ENCODE peak calls at places on chromosomes 16 and 17, in seven cellular contexts. One of them, this sample, is unnamed.

GRCh38 chr16:71542377-71542776 is 16.2 kb downstream of the CHST4 start:
- DNase-seq in GM04504: no peak
- DNase-seq in activated T-cell treated with anti-CD3 and anti-CD28 coated beads for 4 hours: peak
- DNase-seq in cardiac muscle cell: peak
- DNase-seq in NCI-H1105 treated with DMSO at 0.1 percent for 48 hours: no peak
- DNase-seq in body of pancreas: peak
- DNase-seq in CD4-positive, CD25-positive, alpha-beta regulatory T cell: peak
- DNase-seq in this sample: no peak

GRCh38 chr16:88350922-88351321 is 31.8 kb upstream of the ZNF469 start:
- DNase-seq in GM04504: no peak
- DNase-seq in activated T-cell treated with anti-CD3 and anti-CD28 coated beads for 4 hours: no peak
- DNase-seq in cardiac muscle cell: no peak
- DNase-seq in NCI-H1105 treated with DMSO at 0.1 percent for 48 hours: no peak
- DNase-seq in body of pancreas: no peak
- DNase-seq in CD4-positive, CD25-positive, alpha-beta regulatory T cell: no peak
- DNase-seq in this sample: no peak

GRCh38 chr16:73052441-73053030 is 4.6 kb upstream of the ZFHX3 start:
- DNase-seq in GM04504: no peak
- DNase-seq in activated T-cell treated with anti-CD3 and anti-CD28 coated beads for 4 hours: no peak
- DNase-seq in cardiac muscle cell: no peak
- DNase-seq in NCI-H1105 treated with DMSO at 0.1 percent for 48 hours: no peak
- DNase-seq in body of pancreas: no peak
- DNase-seq in CD4-positive, CD25-positive, alpha-beta regulatory T cell: no peak
- DNase-seq in this sample: no peak

GRCh38 chr17:17783825-17784598 is 52.8 kb downstream of the SREBF1 start:
- DNase-seq in GM04504: no peak
- DNase-seq in activated T-cell treated with anti-CD3 and anti-CD28 coated beads for 4 hours: no peak
- DNase-seq in cardiac muscle cell: peak
- DNase-seq in NCI-H1105 treated with DMSO at 0.1 percent for 48 hours: peak
- DNase-seq in body of pancreas: peak
- DNase-seq in CD4-positive, CD25-positive, alpha-beta regulatory T cell: peak
- DNase-seq in this sample: no peak

GRCh38 chr16:57013268-57013667 is 23.9 kb downstream of the NLRC5 start:
- DNase-seq in GM04504: no peak
- DNase-seq in activated T-cell treated with anti-CD3 and anti-CD28 coated beads for 4 hours: no peak
- DNase-seq in cardiac muscle cell: no peak
- DNase-seq in NCI-H1105 treated with DMSO at 0.1 percent for 48 hours: no peak
- DNase-seq in body of pancreas: no peak
- DNase-seq in CD4-positive, CD25-positive, alpha-beta regulatory T cell: no peak
- DNase-seq in this sample: no peak

GRCh38 chr16:50696575-50697420 is 3.4 kb downstream of the NOD2 start:
- DNase-seq in GM04504: peak
- DNase-seq in activated T-cell treated with anti-CD3 and anti-CD28 coated beads for 4 hours: no peak
- DNase-seq in cardiac muscle cell: no peak
- DNase-seq in NCI-H1105 treated with DMSO at 0.1 percent for 48 hours: no peak
- DNase-seq in body of pancreas: peak
- DNase-seq in CD4-positive, CD25-positive, alpha-beta regulatory T cell: peak
- DNase-seq in this sample: peak

GRCh38 chr16:81636298-81636960 is 142.7 kb upstream of the PLCG2 start:
- DNase-seq in GM04504: no peak
- DNase-seq in activated T-cell treated with anti-CD3 and anti-CD28 coated beads for 4 hours: no peak
- DNase-seq in cardiac muscle cell: no peak
- DNase-seq in NCI-H1105 treated with DMSO at 0.1 percent for 48 hours: no peak
- DNase-seq in body of pancreas: no peak
- DNase-seq in CD4-positive, CD25-positive, alpha-beta regulatory T cell: no peak
- DNase-seq in this sample: no peak

GRCh38 chr17:46771601-46772012 is 46.9 kb downstream of the WNT3 start:
- DNase-seq in GM04504: no peak
- DNase-seq in activated T-cell treated with anti-CD3 and anti-CD28 coated beads for 4 hours: no peak
- DNase-seq in cardiac muscle cell: peak
- DNase-seq in NCI-H1105 treated with DMSO at 0.1 percent for 48 hours: no peak
- DNase-seq in body of pancreas: peak
- DNase-seq in CD4-positive, CD25-positive, alpha-beta regulatory T cell: no peak
- DNase-seq in this sample: no peak

GRCh38 chr16:83781-84615 is 6.0 kb downstream of the MPG start:
- DNase-seq in GM04504: no peak
- DNase-seq in activated T-cell treated with anti-CD3 and anti-CD28 coated beads for 4 hours: no peak
- DNase-seq in cardiac muscle cell: no peak
- DNase-seq in NCI-H1105 treated with DMSO at 0.1 percent for 48 hours: peak
- DNase-seq in body of pancreas: no peak
- DNase-seq in CD4-positive, CD25-positive, alpha-beta regulatory T cell: peak
- DNase-seq in this sample: no peak

GRCh38 chr16:84519855-84520254 is 15.4 kb upstream of the MEAK7 start:
- DNase-seq in GM04504: no peak
- DNase-seq in activated T-cell treated with anti-CD3 and anti-CD28 coated beads for 4 hours: no peak
- DNase-seq in cardiac muscle cell: no peak
- DNase-seq in NCI-H1105 treated with DMSO at 0.1 percent for 48 hours: no peak
- DNase-seq in body of pancreas: no peak
- DNase-seq in CD4-positive, CD25-positive, alpha-beta regulatory T cell: no peak
- DNase-seq in this sample: no peak

GRCh38 chr17:50056217-50056960 is 479 bp downstream of the ITGA3 start:
- DNase-seq in GM04504: no peak
- DNase-seq in activated T-cell treated with anti-CD3 and anti-CD28 coated beads for 4 hours: peak
- DNase-seq in cardiac muscle cell: peak
- DNase-seq in NCI-H1105 treated with DMSO at 0.1 percent for 48 hours: peak
- DNase-seq in body of pancreas: peak
- DNase-seq in CD4-positive, CD25-positive, alpha-beta regulatory T cell: peak
- DNase-seq in this sample: no peak

GRCh38 chr17:2612630-2613029 is 19.2 kb downstream of the PAFAH1B1 start:
- DNase-seq in GM04504: no peak
- DNase-seq in activated T-cell treated with anti-CD3 and anti-CD28 coated beads for 4 hours: no peak
- DNase-seq in cardiac muscle cell: no peak
- DNase-seq in NCI-H1105 treated with DMSO at 0.1 percent for 48 hours: no peak
- DNase-seq in body of pancreas: no peak
- DNase-seq in CD4-positive, CD25-positive, alpha-beta regulatory T cell: no peak
- DNase-seq in this sample: no peak

GRCh38 chr16:58462997-58463891 is 36.7 kb upstream of the NDRG4 start:
- DNase-seq in GM04504: no peak
- DNase-seq in activated T-cell treated with anti-CD3 and anti-CD28 coated beads for 4 hours: no peak
- DNase-seq in cardiac muscle cell: peak
- DNase-seq in NCI-H1105 treated with DMSO at 0.1 percent for 48 hours: peak
- DNase-seq in body of pancreas: peak
- DNase-seq in CD4-positive, CD25-positive, alpha-beta regulatory T cell: no peak
- DNase-seq in this sample: no peak

GRCh38 chr17:78820122-78820792 is 20.4 kb downstream of the USP36 start:
- DNase-seq in GM04504: no peak
- DNase-seq in activated T-cell treated with anti-CD3 and anti-CD28 coated beads for 4 hours: no peak
- DNase-seq in cardiac muscle cell: no peak
- DNase-seq in NCI-H1105 treated with DMSO at 0.1 percent for 48 hours: no peak
- DNase-seq in body of pancreas: no peak
- DNase-seq in CD4-positive, CD25-positive, alpha-beta regulatory T cell: no peak
- DNase-seq in this sample: no peak

GRCh38 chr17:51640108-51640622 is 379.8 kb downstream of the UTP18 start:
- DNase-seq in GM04504: no peak
- DNase-seq in activated T-cell treated with anti-CD3 and anti-CD28 coated beads for 4 hours: no peak
- DNase-seq in cardiac muscle cell: no peak
- DNase-seq in NCI-H1105 treated with DMSO at 0.1 percent for 48 hours: no peak
- DNase-seq in body of pancreas: no peak
- DNase-seq in CD4-positive, CD25-positive, alpha-beta regulatory T cell: peak
- DNase-seq in this sample: no peak

GRCh38 chr16:72990003-72990521 is 57.9 kb downstream of the ZFHX3 start:
- DNase-seq in GM04504: peak
- DNase-seq in activated T-cell treated with anti-CD3 and anti-CD28 coated beads for 4 hours: no peak
- DNase-seq in cardiac muscle cell: no peak
- DNase-seq in NCI-H1105 treated with DMSO at 0.1 percent for 48 hours: no peak
- DNase-seq in body of pancreas: peak
- DNase-seq in CD4-positive, CD25-positive, alpha-beta regulatory T cell: no peak
- DNase-seq in this sample: no peak

GRCh38 chr17:4090898-4091297 is 51.9 kb downstream of the ZZEF1 start:
- DNase-seq in GM04504: no peak
- DNase-seq in activated T-cell treated with anti-CD3 and anti-CD28 coated beads for 4 hours: no peak
- DNase-seq in cardiac muscle cell: no peak
- DNase-seq in NCI-H1105 treated with DMSO at 0.1 percent for 48 hours: no peak
- DNase-seq in body of pancreas: no peak
- DNase-seq in CD4-positive, CD25-positive, alpha-beta regulatory T cell: no peak
- DNase-seq in this sample: peak

GRCh38 chr16:86396318-86396882 is 113.9 kb upstream of the FOXF1 start:
- DNase-seq in GM04504: peak
- DNase-seq in activated T-cell treated with anti-CD3 and anti-CD28 coated beads for 4 hours: no peak
- DNase-seq in cardiac muscle cell: no peak
- DNase-seq in NCI-H1105 treated with DMSO at 0.1 percent for 48 hours: no peak
- DNase-seq in body of pancreas: no peak
- DNase-seq in CD4-positive, CD25-positive, alpha-beta regulatory T cell: no peak
- DNase-seq in this sample: no peak

GRCh38 chr16:85428899-85429775 is 184.0 kb upstream of the GSE1 start:
- DNase-seq in GM04504: no peak
- DNase-seq in activated T-cell treated with anti-CD3 and anti-CD28 coated beads for 4 hours: no peak
- DNase-seq in cardiac muscle cell: no peak
- DNase-seq in NCI-H1105 treated with DMSO at 0.1 percent for 48 hours: no peak
- DNase-seq in body of pancreas: peak
- DNase-seq in CD4-positive, CD25-positive, alpha-beta regulatory T cell: no peak
- DNase-seq in this sample: no peak

GRCh38 chr16:55830658-55831294 is 2.1 kb downstream of the CES1 start:
- DNase-seq in GM04504: no peak
- DNase-seq in activated T-cell treated with anti-CD3 and anti-CD28 coated beads for 4 hours: no peak
- DNase-seq in cardiac muscle cell: no peak
- DNase-seq in NCI-H1105 treated with DMSO at 0.1 percent for 48 hours: no peak
- DNase-seq in body of pancreas: no peak
- DNase-seq in CD4-positive, CD25-positive, alpha-beta regulatory T cell: no peak
- DNase-seq in this sample: no peak

GRCh38 chr17:72518810-72519597 is 398.2 kb downstream of the SOX9 start:
- DNase-seq in GM04504: no peak
- DNase-seq in activated T-cell treated with anti-CD3 and anti-CD28 coated beads for 4 hours: no peak
- DNase-seq in cardiac muscle cell: no peak
- DNase-seq in NCI-H1105 treated with DMSO at 0.1 percent for 48 hours: peak
- DNase-seq in body of pancreas: peak
- DNase-seq in CD4-positive, CD25-positive, alpha-beta regulatory T cell: no peak
- DNase-seq in this sample: no peak

GRCh38 chr17:5234645-5235576 is at the start of gene SCIMP:
- DNase-seq in GM04504: no peak
- DNase-seq in activated T-cell treated with anti-CD3 and anti-CD28 coated beads for 4 hours: no peak
- DNase-seq in cardiac muscle cell: no peak
- DNase-seq in NCI-H1105 treated with DMSO at 0.1 percent for 48 hours: no peak
- DNase-seq in body of pancreas: no peak
- DNase-seq in CD4-positive, CD25-positive, alpha-beta regulatory T cell: no peak
- DNase-seq in this sample: no peak

GRCh38 chr17:31211352-31212012 is 85.6 kb downstream of the OMG start:
- DNase-seq in GM04504: no peak
- DNase-seq in activated T-cell treated with anti-CD3 and anti-CD28 coated beads for 4 hours: no peak
- DNase-seq in cardiac muscle cell: no peak
- DNase-seq in NCI-H1105 treated with DMSO at 0.1 percent for 48 hours: no peak
- DNase-seq in body of pancreas: no peak
- DNase-seq in CD4-positive, CD25-positive, alpha-beta regulatory T cell: no peak
- DNase-seq in this sample: no peak

GRCh38 chr17:42388381-42389134 is at the start of gene STAT3:
- DNase-seq in GM04504: peak
- DNase-seq in activated T-cell treated with anti-CD3 and anti-CD28 coated beads for 4 hours: peak
- DNase-seq in cardiac muscle cell: peak
- DNase-seq in NCI-H1105 treated with DMSO at 0.1 percent for 48 hours: peak
- DNase-seq in body of pancreas: peak
- DNase-seq in CD4-positive, CD25-positive, alpha-beta regulatory T cell: peak
- DNase-seq in this sample: peak

GRCh38 chr17:1112875-1113274 is 66.9 kb downstream of the ABR start:
- DNase-seq in GM04504: no peak
- DNase-seq in activated T-cell treated with anti-CD3 and anti-CD28 coated beads for 4 hours: no peak
- DNase-seq in cardiac muscle cell: no peak
- DNase-seq in NCI-H1105 treated with DMSO at 0.1 percent for 48 hours: no peak
- DNase-seq in body of pancreas: no peak
- DNase-seq in CD4-positive, CD25-positive, alpha-beta regulatory T cell: no peak
- DNase-seq in this sample: no peak

GRCh38 chr17:63402808-63403207 is 43.3 kb downstream of the CYB561 start:
- DNase-seq in GM04504: no peak
- DNase-seq in activated T-cell treated with anti-CD3 and anti-CD28 coated beads for 4 hours: no peak
- DNase-seq in cardiac muscle cell: no peak
- DNase-seq in NCI-H1105 treated with DMSO at 0.1 percent for 48 hours: no peak
- DNase-seq in body of pancreas: no peak
- DNase-seq in CD4-positive, CD25-positive, alpha-beta regulatory T cell: no peak
- DNase-seq in this sample: peak

GRCh38 chr16:84600343-84601229 is 17.3 kb downstream of the COTL1 start:
- DNase-seq in GM04504: no peak
- DNase-seq in activated T-cell treated with anti-CD3 and anti-CD28 coated beads for 4 hours: no peak
- DNase-seq in cardiac muscle cell: no peak
- DNase-seq in NCI-H1105 treated with DMSO at 0.1 percent for 48 hours: no peak
- DNase-seq in body of pancreas: no peak
- DNase-seq in CD4-positive, CD25-positive, alpha-beta regulatory T cell: peak
- DNase-seq in this sample: no peak

GRCh38 chr17:35799942-35800341 is 4.5 kb upstream of the MMP28 start:
- DNase-seq in GM04504: peak
- DNase-seq in activated T-cell treated with anti-CD3 and anti-CD28 coated beads for 4 hours: no peak
- DNase-seq in cardiac muscle cell: no peak
- DNase-seq in NCI-H1105 treated with DMSO at 0.1 percent for 48 hours: peak
- DNase-seq in body of pancreas: peak
- DNase-seq in CD4-positive, CD25-positive, alpha-beta regulatory T cell: no peak
- DNase-seq in this sample: no peak